ENCODE peak calls at places on chromosome 21, in nine cellular contexts. Q, A, K, T, B, H, W, O and D are unnamed samples. For H3K36me3, the result is how much of the 10 kb centered on the place peaks cover.

GRCh38 chr21:39025198-39025597 is 158.1 kb downstream of the PSMG1 start:
- DNase-seq in Q (no peak), A (no peak), K (no peak), T (no peak), B (no peak), H (no peak), W (no peak), O (no peak), D (no peak)

GRCh38 chr21:31974454-31974985 is 101.7 kb downstream of the HUNK start:
- DNase-seq in Q (no peak), A (no peak), K (no peak), T (no peak), B (no peak), H (no peak), W (peak), O (no peak), D (no peak)

GRCh38 chr21:18373631-18374030 is 30.0 kb downstream of the TMPRSS15 start:
- DNase-seq in Q (no peak), A (no peak), K (no peak), T (no peak), B (peak), H (no peak), W (no peak), O (no peak), D (no peak)

GRCh38 chr21:32184485-32184884 is 94.4 kb downstream of the MIS18A start:
- DNase-seq in Q (no peak), A (no peak), K (peak), T (no peak), B (no peak), H (no peak), W (no peak), O (no peak), D (no peak)

GRCh38 chr21:42614811-42615342 is 38.5 kb upstream of the PDE9A start:
- DNase-seq in Q (peak), A (peak), K (peak), T (peak), B (peak), H (peak), W (peak), O (no peak), D (peak)

GRCh38 chr21:28393279-28393678 is 599.4 kb downstream of the LTN1 start:
- DNase-seq in Q (no peak), A (peak), K (no peak), T (peak), B (peak), H (no peak), W (peak), O (no peak), D (no peak)

GRCh38 chr21:30831194-30831765 is 1.7 kb upstream of the KRTAP7-1 start:
- DNase-seq in Q (no peak), A (no peak), K (peak), T (peak), B (peak), H (no peak), W (no peak), O (no peak), D (no peak)

GRCh38 chr21:36450511-36450910 is 29.4 kb downstream of the CLDN14 start:
- DNase-seq in Q (no peak), A (no peak), K (no peak), T (no peak), B (peak), H (no peak), W (no peak), O (no peak), D (no peak)

GRCh38 chr21:38869946-38870345 is 64.2 kb downstream of the ETS2 start:
- DNase-seq in Q (no peak), A (no peak), K (no peak), T (no peak), B (no peak), H (no peak), W (no peak), O (peak), D (no peak)

GRCh38 chr21:28257276-28257675 is 735.4 kb downstream of the LTN1 start:
- DNase-seq in Q (no peak), A (no peak), K (no peak), T (no peak), B (no peak), H (no peak), W (no peak), O (no peak), D (no peak)

GRCh38 chr21:15549671-15550070 is 180.1 kb upstream of the USP25 start:
- DNase-seq in Q (no peak), A (no peak), K (peak), T (no peak), B (peak), H (no peak), W (no peak), O (no peak), D (no peak)

GRCh38 chr21:38858429-38859205 is 52.9 kb downstream of the ETS2 start:
- DNase-seq in Q (no peak), A (no peak), K (no peak), T (no peak), B (no peak), H (no peak), W (no peak), O (no peak), D (no peak)

DNA sequence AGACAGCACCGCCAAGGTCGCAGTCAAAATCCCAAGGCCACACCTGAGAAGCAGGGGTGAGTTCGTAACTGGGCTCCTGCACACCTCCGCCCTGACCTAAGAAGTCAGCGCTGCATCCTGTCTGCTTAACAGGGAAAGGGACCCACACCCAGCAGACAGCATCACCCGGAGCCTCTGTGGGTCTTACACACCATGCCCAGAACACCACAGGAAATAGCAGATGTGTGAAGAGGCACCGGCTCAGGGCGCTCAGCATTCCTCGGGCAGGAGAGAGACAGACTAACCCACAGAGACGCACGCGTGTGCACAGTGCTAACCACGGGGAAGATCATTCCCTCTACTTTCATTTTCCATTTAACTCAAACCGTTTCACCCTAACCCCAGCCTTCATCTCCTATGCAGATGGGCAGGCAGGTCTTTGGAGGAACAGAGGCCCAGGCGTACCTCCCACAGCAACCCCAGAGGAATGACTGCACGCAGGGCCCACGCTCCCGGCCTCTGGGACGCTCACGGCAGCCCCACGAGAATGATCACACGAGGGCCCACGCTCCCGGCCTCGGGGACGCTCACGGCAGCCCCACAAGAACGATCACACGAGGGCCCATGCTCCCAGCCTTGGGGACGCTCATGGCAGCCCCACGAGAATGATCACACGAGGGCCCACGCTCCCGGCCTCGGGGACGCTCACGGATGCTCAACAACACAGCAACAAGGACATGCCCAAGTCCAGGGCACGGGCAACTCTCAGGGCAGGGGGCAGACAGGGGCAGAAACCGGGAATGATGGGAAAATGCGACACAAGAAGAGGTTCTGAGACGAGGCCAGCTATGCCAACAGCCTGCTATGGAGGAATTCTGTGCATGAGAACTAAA is 20.9 kb downstream of the POFUT2 start:
- DNase-seq in Q (peak), A (no peak), K (peak), T (no peak), B (no peak), H (peak), W (peak), O (no peak), D (no peak)
- H3K36me3 ChIP-seq in Q (half or more), A (half or more), K (half or more), T (under half), B (under half), H (under half), W (under half), O (half or more), D (under half)

GRCh38 chr21:46284722-46285121 is 689 bp downstream of the MCM3AP start:
- DNase-seq in Q (no peak), A (no peak), K (no peak), T (no peak), B (no peak), H (no peak), W (no peak), O (no peak), D (no peak)
- H3K36me3 ChIP-seq in Q (under half), A (under half), K (under half), T (under half), B (under half), H (under half), W (under half), O (under half), D (under half)

GRCh38 chr21:43687566-43688395 is 28.4 kb downstream of the RRP1B start:
- DNase-seq in Q (no peak), A (no peak), K (no peak), T (no peak), B (no peak), H (no peak), W (no peak), O (no peak), D (no peak)

GRCh38 chr21:43686811-43687565 is 27.6 kb downstream of the RRP1B start:
- DNase-seq in Q (no peak), A (no peak), K (no peak), T (no peak), B (no peak), H (no peak), W (no peak), O (no peak), D (no peak)

GRCh38 chr21:43689556-43690337 is 29.2 kb upstream of the PDXK start:
- DNase-seq in Q (no peak), A (no peak), K (no peak), T (no peak), B (no peak), H (no peak), W (no peak), O (no peak), D (no peak)

GRCh38 chr21:43690346-43690745 is 28.6 kb upstream of the PDXK start:
- DNase-seq in Q (no peak), A (peak), K (no peak), T (no peak), B (no peak), H (no peak), W (no peak), O (no peak), D (no peak)

GRCh38 chr21:43688906-43689305 is 29.5 kb downstream of the RRP1B start:
- DNase-seq in Q (no peak), A (no peak), K (no peak), T (no peak), B (no peak), H (no peak), W (no peak), O (no peak), D (no peak)
- H3K36me3 ChIP-seq in Q (half or more), A (half or more), K (half or more), T (under half), B (half or more), H (under half), W (under half), O (half or more), D (half or more)

GRCh38 chr21:35281946-35282345 is 232.8 kb upstream of the RUNX1 start:
- DNase-seq in Q (no peak), A (no peak), K (no peak), T (no peak), B (no peak), H (no peak), W (no peak), O (no peak), D (no peak)

GRCh38 chr21:35280221-35280620 is 231.1 kb upstream of the RUNX1 start:
- DNase-seq in Q (no peak), A (no peak), K (no peak), T (no peak), B (no peak), H (no peak), W (no peak), O (no peak), D (no peak)

GRCh38 chr21:35288238-35288637 is 239.1 kb upstream of the RUNX1 start:
- DNase-seq in Q (no peak), A (no peak), K (no peak), T (no peak), B (no peak), H (no peak), W (no peak), O (no peak), D (no peak)

GRCh38 chr21:35284199-35284598 is 235.1 kb upstream of the RUNX1 start:
- DNase-seq in Q (no peak), A (no peak), K (no peak), T (no peak), B (no peak), H (no peak), W (no peak), O (no peak), D (peak)

DNA sequence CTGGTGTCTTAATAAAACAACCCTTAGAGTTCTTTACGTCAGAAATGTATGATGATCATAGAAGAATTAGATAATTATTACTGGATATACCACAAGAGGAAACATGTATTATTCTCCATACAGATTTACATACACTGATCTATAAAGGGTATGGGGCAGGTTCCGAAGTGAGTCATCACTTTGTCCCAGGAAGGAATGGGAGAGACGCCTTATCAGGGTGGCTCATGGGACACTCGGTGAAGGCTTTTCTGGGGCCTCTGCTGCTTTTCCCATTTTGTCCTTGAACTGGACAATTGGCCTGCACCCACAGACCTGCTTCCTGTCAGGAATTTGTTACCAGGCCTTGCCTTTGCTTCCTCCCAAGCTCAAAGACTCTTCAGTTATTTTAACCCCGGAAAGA is 233.8 kb upstream of the RUNX1 start:
- DNase-seq in Q (no peak), A (no peak), K (no peak), T (no peak), B (no peak), H (no peak), W (no peak), O (no peak), D (no peak)
- H3K36me3 ChIP-seq in Q (under half), A (under half), K (under half), T (under half), B (under half), H (under half), W (under half), O (under half), D (under half)

GRCh38 chr21:34113842-34114241 is 40.5 kb downstream of the MRPS6 start:
- DNase-seq in Q (no peak), A (no peak), K (no peak), T (no peak), B (no peak), H (no peak), W (no peak), O (no peak), D (no peak)
- H3K36me3 ChIP-seq in Q (under half), A (under half), K (under half), T (under half), B (under half), H (under half), W (under half), O (under half), D (under half)

DNA sequence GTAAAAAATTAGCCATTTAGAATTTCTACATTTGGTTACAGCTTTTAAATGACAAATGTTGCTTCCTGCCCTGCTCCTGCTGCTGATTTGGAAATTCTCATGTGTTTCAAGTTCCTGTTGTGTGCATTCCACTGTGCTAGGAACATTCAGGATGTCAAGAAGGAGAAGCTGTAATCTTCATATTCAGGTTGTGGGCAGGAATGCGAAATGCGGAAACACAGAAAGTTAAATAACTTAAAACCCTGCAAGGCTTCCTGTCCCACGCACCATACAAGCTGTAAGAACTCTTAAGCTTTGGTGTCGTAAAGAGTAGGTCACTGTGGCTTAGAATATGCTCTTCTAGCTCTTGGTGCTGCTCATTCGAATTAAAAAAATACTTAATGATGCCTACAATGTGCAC is 52.6 kb downstream of the S100B start:
- DNase-seq in Q (no peak), A (no peak), K (no peak), T (no peak), B (no peak), H (no peak), W (no peak), O (no peak), D (no peak)
- H3K36me3 ChIP-seq in Q (half or more), A (half or more), K (half or more), T (under half), B (under half), H (under half), W (under half), O (half or more), D (half or more)

GRCh38 chr21:33290441-33290840 is 24.3 kb downstream of the IL10RB start:
- DNase-seq in Q (no peak), A (no peak), K (no peak), T (no peak), B (no peak), H (peak), W (peak), O (no peak), D (no peak)
- H3K36me3 ChIP-seq in Q (under half), A (half or more), K (under half), T (under half), B (under half), H (under half), W (under half), O (under half), D (under half)

GRCh38 chr21:33478858-33479678 is 706 bp downstream of the TMEM50B start:
- DNase-seq in Q (peak), A (peak), K (peak), T (no peak), B (peak), H (peak), W (peak), O (peak), D (peak)
- H3K36me3 ChIP-seq in Q (under half), A (under half), K (under half), T (under half), B (under half), H (under half), W (under half), O (under half), D (under half)

GRCh38 chr21:25535811-25536210 is 71.5 kb downstream of the MRPL39 start:
- DNase-seq in Q (no peak), A (no peak), K (no peak), T (no peak), B (no peak), H (no peak), W (no peak), O (no peak), D (no peak)
- H3K36me3 ChIP-seq in Q (under half), A (under half), K (under half), T (under half), B (under half), H (under half), W (under half), O (under half), D (under half)

DNA sequence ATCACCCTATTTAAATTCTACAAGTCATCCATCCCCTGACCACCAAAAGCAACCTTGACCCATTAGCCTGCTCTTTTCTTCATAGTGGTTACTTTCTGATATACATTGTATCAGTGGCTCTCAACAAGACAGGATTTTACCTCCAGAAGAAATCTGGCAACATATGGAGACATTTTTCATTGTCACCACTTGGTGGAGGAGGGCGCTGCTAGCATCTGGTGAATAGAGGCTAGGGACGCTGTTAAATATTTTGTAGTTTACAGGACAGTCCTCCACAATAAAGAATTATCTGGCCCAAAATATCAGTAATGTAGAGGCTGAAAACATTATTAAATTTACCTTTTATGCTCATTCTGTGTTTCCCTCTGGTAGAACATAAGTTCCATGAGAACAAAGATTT is 6.1 kb downstream of the HSPA13 start:
- DNase-seq in Q (no peak), A (no peak), K (peak), T (no peak), B (peak), H (no peak), W (no peak), O (no peak), D (no peak)
- H3K36me3 ChIP-seq in Q (half or more), A (half or more), K (half or more), T (under half), B (under half), H (under half), W (under half), O (half or more), D (under half)